ENCODE peak calls at places on chromosomes 13 and 19, in nine cellular contexts. One of them, this sample, is unnamed.

GRCh38 chr13:28718186-28718537 is 608 bp downstream of the SLC46A3 start:
- DNase-seq in HCT116: no peak
- DNase-seq in heart right ventricle: no peak
- DNase-seq in body of pancreas: peak; percentile 48
- DNase-seq in upper lobe of right lung: no peak
- DNase-seq in lung: no peak
- DNase-seq in CD8-positive, alpha-beta memory T cell: no peak
- DNase-seq in neuronal stem cell: no peak
- DNase-seq in effector memory CD4-positive, alpha-beta T cell: no peak
- DNase-seq in this sample: no peak

GRCh38 chr19:53076984-53077383 is 26.2 kb downstream of the ZNF160 start:
- DNase-seq in HCT116: no peak
- DNase-seq in heart right ventricle: peak; percentile 55
- DNase-seq in body of pancreas: peak; percentile 40
- DNase-seq in upper lobe of right lung: no peak
- DNase-seq in lung: no peak
- DNase-seq in CD8-positive, alpha-beta memory T cell: no peak
- DNase-seq in neuronal stem cell: peak; percentile 47
- DNase-seq in effector memory CD4-positive, alpha-beta T cell: no peak
- DNase-seq in this sample: no peak

GRCh38 chr13:23681253-23681652 is 111.0 kb downstream of the TNFRSF19 start:
- DNase-seq in HCT116: no peak
- DNase-seq in heart right ventricle: no peak
- DNase-seq in body of pancreas: no peak
- DNase-seq in upper lobe of right lung: no peak
- DNase-seq in lung: no peak
- DNase-seq in CD8-positive, alpha-beta memory T cell: no peak
- DNase-seq in neuronal stem cell: no peak
- DNase-seq in effector memory CD4-positive, alpha-beta T cell: no peak
- DNase-seq in this sample: no peak

GRCh38 chr19:35978271-35978670 is 16.7 kb upstream of the SDHAF1 start:
- DNase-seq in HCT116: no peak
- DNase-seq in heart right ventricle: no peak
- DNase-seq in body of pancreas: no peak
- DNase-seq in upper lobe of right lung: no peak
- DNase-seq in lung: no peak
- DNase-seq in CD8-positive, alpha-beta memory T cell: no peak
- DNase-seq in neuronal stem cell: no peak
- DNase-seq in effector memory CD4-positive, alpha-beta T cell: no peak
- DNase-seq in this sample: no peak

GRCh38 chr13:107518292-107518691 is 697.0 kb downstream of the LIG4 start:
- DNase-seq in HCT116: no peak
- DNase-seq in heart right ventricle: no peak
- DNase-seq in body of pancreas: no peak
- DNase-seq in upper lobe of right lung: no peak
- DNase-seq in lung: no peak
- DNase-seq in CD8-positive, alpha-beta memory T cell: no peak
- DNase-seq in neuronal stem cell: no peak
- DNase-seq in effector memory CD4-positive, alpha-beta T cell: no peak
- DNase-seq in this sample: no peak

GRCh38 chr13:106617561-106617960 is 49.6 kb upstream of the ARGLU1 start:
- DNase-seq in HCT116: no peak
- DNase-seq in heart right ventricle: no peak
- DNase-seq in body of pancreas: no peak
- DNase-seq in upper lobe of right lung: no peak
- DNase-seq in lung: no peak
- DNase-seq in CD8-positive, alpha-beta memory T cell: no peak
- DNase-seq in neuronal stem cell: peak; percentile 35
- DNase-seq in effector memory CD4-positive, alpha-beta T cell: no peak
- DNase-seq in this sample: no peak

GRCh38 chr13:111462944-111463343 is 142.5 kb downstream of the TEX29 start:
- DNase-seq in HCT116: no peak
- DNase-seq in heart right ventricle: no peak
- DNase-seq in body of pancreas: no peak
- DNase-seq in upper lobe of right lung: no peak
- DNase-seq in lung: no peak
- DNase-seq in CD8-positive, alpha-beta memory T cell: no peak
- DNase-seq in neuronal stem cell: no peak
- DNase-seq in effector memory CD4-positive, alpha-beta T cell: no peak
- DNase-seq in this sample: no peak

GRCh38 chr13:65854431-65854830 is 1375.7 kb downstream of the PCDH9 start:
- DNase-seq in HCT116: no peak
- DNase-seq in heart right ventricle: no peak
- DNase-seq in body of pancreas: no peak
- DNase-seq in upper lobe of right lung: no peak
- DNase-seq in lung: no peak
- DNase-seq in CD8-positive, alpha-beta memory T cell: no peak
- DNase-seq in neuronal stem cell: no peak
- DNase-seq in effector memory CD4-positive, alpha-beta T cell: no peak
- DNase-seq in this sample: no peak

GRCh38 chr13:45954861-45955595 is 97.5 kb downstream of the ZC3H13 start:
- DNase-seq in HCT116: no peak
- DNase-seq in heart right ventricle: no peak
- DNase-seq in body of pancreas: no peak
- DNase-seq in upper lobe of right lung: no peak
- DNase-seq in lung: no peak
- DNase-seq in CD8-positive, alpha-beta memory T cell: no peak
- DNase-seq in neuronal stem cell: no peak
- DNase-seq in effector memory CD4-positive, alpha-beta T cell: no peak
- DNase-seq in this sample: no peak

GRCh38 chr13:41427700-41428099 is 29.6 kb upstream of the RGCC start:
- DNase-seq in HCT116: no peak
- DNase-seq in heart right ventricle: no peak
- DNase-seq in body of pancreas: no peak
- DNase-seq in upper lobe of right lung: no peak
- DNase-seq in lung: no peak
- DNase-seq in CD8-positive, alpha-beta memory T cell: no peak
- DNase-seq in neuronal stem cell: no peak
- DNase-seq in effector memory CD4-positive, alpha-beta T cell: no peak
- DNase-seq in this sample: no peak

GRCh38 chr13:112905990-112906641 is 62.9 kb upstream of the MCF2L start:
- DNase-seq in HCT116: no peak
- DNase-seq in heart right ventricle: no peak
- DNase-seq in body of pancreas: no peak
- DNase-seq in upper lobe of right lung: no peak
- DNase-seq in lung: no peak
- DNase-seq in CD8-positive, alpha-beta memory T cell: no peak
- DNase-seq in neuronal stem cell: peak; percentile 41
- DNase-seq in effector memory CD4-positive, alpha-beta T cell: no peak
- DNase-seq in this sample: no peak

GRCh38 chr19:13846533-13847032 is 30.4 kb upstream of the NANOS3 start:
- DNase-seq in HCT116: peak; percentile 90
- DNase-seq in heart right ventricle: peak; percentile 87
- DNase-seq in body of pancreas: peak; percentile 89
- DNase-seq in upper lobe of right lung: peak; percentile 94
- DNase-seq in lung: peak; percentile 87
- DNase-seq in CD8-positive, alpha-beta memory T cell: peak; percentile 100
- DNase-seq in neuronal stem cell: no peak
- DNase-seq in effector memory CD4-positive, alpha-beta T cell: peak; percentile 98
- DNase-seq in this sample: peak; percentile 93

GRCh38 chr13:112772539-112772909 is 82.7 kb downstream of the ATP11A start:
- DNase-seq in HCT116: no peak
- DNase-seq in heart right ventricle: no peak
- DNase-seq in body of pancreas: no peak
- DNase-seq in upper lobe of right lung: no peak
- DNase-seq in lung: no peak
- DNase-seq in CD8-positive, alpha-beta memory T cell: no peak
- DNase-seq in neuronal stem cell: no peak
- DNase-seq in effector memory CD4-positive, alpha-beta T cell: no peak
- DNase-seq in this sample: no peak

GRCh38 chr13:33686772-33687480 is 131.0 kb upstream of the RFC3 start:
- DNase-seq in HCT116: no peak
- DNase-seq in heart right ventricle: no peak
- DNase-seq in body of pancreas: no peak
- DNase-seq in upper lobe of right lung: no peak
- DNase-seq in lung: no peak
- DNase-seq in CD8-positive, alpha-beta memory T cell: no peak
- DNase-seq in neuronal stem cell: no peak
- DNase-seq in effector memory CD4-positive, alpha-beta T cell: no peak
- DNase-seq in this sample: no peak

GRCh38 chr19:10863107-10863700 is 8.1 kb upstream of the CARM1 start:
- DNase-seq in HCT116: no peak
- DNase-seq in heart right ventricle: no peak
- DNase-seq in body of pancreas: peak; percentile 52
- DNase-seq in upper lobe of right lung: peak; percentile 81
- DNase-seq in lung: no peak
- DNase-seq in CD8-positive, alpha-beta memory T cell: no peak
- DNase-seq in neuronal stem cell: no peak
- DNase-seq in effector memory CD4-positive, alpha-beta T cell: no peak
- DNase-seq in this sample: no peak

GRCh38 chr19:13091400-13092161 is 11.1 kb downstream of the LYL1 start:
- DNase-seq in HCT116: no peak
- DNase-seq in heart right ventricle: peak; percentile 64
- DNase-seq in body of pancreas: peak; percentile 40
- DNase-seq in upper lobe of right lung: no peak
- DNase-seq in lung: no peak
- DNase-seq in CD8-positive, alpha-beta memory T cell: no peak
- DNase-seq in neuronal stem cell: no peak
- DNase-seq in effector memory CD4-positive, alpha-beta T cell: no peak
- DNase-seq in this sample: no peak

GRCh38 chr19:55694241-55694655 is 19.2 kb downstream of the EPN1 start:
- DNase-seq in HCT116: no peak
- DNase-seq in heart right ventricle: no peak
- DNase-seq in body of pancreas: no peak
- DNase-seq in upper lobe of right lung: no peak
- DNase-seq in lung: no peak
- DNase-seq in CD8-positive, alpha-beta memory T cell: no peak
- DNase-seq in neuronal stem cell: no peak
- DNase-seq in effector memory CD4-positive, alpha-beta T cell: no peak
- DNase-seq in this sample: no peak

DNA sequence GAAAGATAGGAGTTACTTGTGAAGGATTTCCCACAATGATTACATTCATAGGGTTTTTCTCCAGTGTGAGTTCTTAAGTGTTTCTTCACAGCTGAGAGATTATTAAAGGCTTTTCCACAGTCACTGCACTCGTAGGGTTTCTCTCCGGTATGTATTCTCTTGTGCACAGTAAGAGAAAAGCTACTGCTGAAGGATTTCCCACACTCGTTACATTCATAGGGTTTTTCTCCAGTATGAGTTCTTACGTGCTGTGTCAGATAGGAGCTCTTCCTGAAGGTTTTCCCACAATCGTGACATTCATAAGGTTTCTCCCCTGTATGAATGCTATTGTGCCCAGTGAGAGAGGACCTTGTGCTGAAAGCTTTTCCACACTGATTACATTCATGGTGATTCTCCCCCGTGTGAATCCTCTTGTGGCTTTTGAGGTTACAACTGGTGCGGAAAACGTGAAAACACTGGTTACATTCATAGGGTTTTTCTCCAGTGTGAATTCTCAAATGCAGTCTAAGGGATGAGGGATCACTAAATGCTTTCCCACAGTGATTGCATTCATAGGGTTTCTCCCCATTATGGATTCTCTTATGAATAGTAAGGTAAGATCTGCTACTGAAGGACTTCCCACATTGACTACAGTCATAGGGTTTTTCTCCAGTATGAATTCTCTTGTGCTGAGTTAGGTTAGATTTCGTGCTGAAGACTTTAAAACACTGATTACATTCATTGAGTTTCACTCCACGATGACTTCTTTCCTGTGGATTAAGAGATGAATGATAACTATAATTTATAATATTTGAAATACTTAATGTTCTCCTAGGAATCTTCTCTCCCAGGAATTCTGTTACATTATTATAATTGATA is 20.6 kb downstream of the ZNF558 start:
- DNase-seq in HCT116: no peak
- DNase-seq in heart right ventricle: no peak
- DNase-seq in body of pancreas: no peak
- DNase-seq in upper lobe of right lung: no peak
- DNase-seq in lung: no peak
- DNase-seq in CD8-positive, alpha-beta memory T cell: no peak
- DNase-seq in neuronal stem cell: no peak
- DNase-seq in effector memory CD4-positive, alpha-beta T cell: no peak
- DNase-seq in this sample: no peak
- H3K9me3 ChIP-seq in HCT116: peaks cover 49% of the 10 kb centered on the region
- H3K9me3 ChIP-seq in heart right ventricle: peaks cover 100% of the 10 kb centered on the region
- H3K9me3 ChIP-seq in body of pancreas: peaks cover 10% of the 10 kb centered on the region
- H3K9me3 ChIP-seq in upper lobe of right lung: peaks cover 94% of the 10 kb centered on the region
- H3K9me3 ChIP-seq in lung: peaks cover 47% of the 10 kb centered on the region
- H3K9me3 ChIP-seq in CD8-positive, alpha-beta memory T cell: peaks cover 75% of the 10 kb centered on the region
- H3K9me3 ChIP-seq in neuronal stem cell: peaks cover 97% of the 10 kb centered on the region
- H3K9me3 ChIP-seq in effector memory CD4-positive, alpha-beta T cell: peaks cover 65% of the 10 kb centered on the region
- H3K9me3 ChIP-seq in this sample: peaks cover 58% of the 10 kb centered on the region

GRCh38 chr19:57870225-57870624 is 18.6 kb downstream of the ZNF814 start:
- DNase-seq in HCT116: no peak
- DNase-seq in heart right ventricle: no peak
- DNase-seq in body of pancreas: no peak
- DNase-seq in upper lobe of right lung: no peak
- DNase-seq in lung: no peak
- DNase-seq in CD8-positive, alpha-beta memory T cell: no peak
- DNase-seq in neuronal stem cell: no peak
- DNase-seq in effector memory CD4-positive, alpha-beta T cell: no peak
- DNase-seq in this sample: no peak
- H3K9me3 ChIP-seq in HCT116: peaks cover 26% of the 10 kb centered on the region
- H3K9me3 ChIP-seq in heart right ventricle: peaks cover 98% of the 10 kb centered on the region
- H3K9me3 ChIP-seq in body of pancreas: peaks cover 3% of the 10 kb centered on the region
- H3K9me3 ChIP-seq in upper lobe of right lung: peaks cover 56% of the 10 kb centered on the region
- H3K9me3 ChIP-seq in lung: peaks cover 50% of the 10 kb centered on the region
- H3K9me3 ChIP-seq in CD8-positive, alpha-beta memory T cell: peaks cover 54% of the 10 kb centered on the region
- H3K9me3 ChIP-seq in neuronal stem cell: peaks cover 66% of the 10 kb centered on the region
- H3K9me3 ChIP-seq in effector memory CD4-positive, alpha-beta T cell: peaks cover 58% of the 10 kb centered on the region
- H3K9me3 ChIP-seq in this sample: peaks cover 51% of the 10 kb centered on the region

GRCh38 chr19:22533761-22534160 is 100.4 kb upstream of the ZNF492 start:
- DNase-seq in HCT116: no peak
- DNase-seq in heart right ventricle: no peak
- DNase-seq in body of pancreas: no peak
- DNase-seq in upper lobe of right lung: no peak
- DNase-seq in lung: no peak
- DNase-seq in CD8-positive, alpha-beta memory T cell: no peak
- DNase-seq in neuronal stem cell: no peak
- DNase-seq in effector memory CD4-positive, alpha-beta T cell: no peak
- DNase-seq in this sample: no peak
- H3K9me3 ChIP-seq in HCT116: peaks cover 21% of the 10 kb centered on the region
- H3K9me3 ChIP-seq in heart right ventricle: peaks cover 8% of the 10 kb centered on the region
- H3K9me3 ChIP-seq in body of pancreas: no peaks in the 10 kb centered on the region
- H3K9me3 ChIP-seq in upper lobe of right lung: peaks cover 10% of the 10 kb centered on the region
- H3K9me3 ChIP-seq in lung: peaks cover 13% of the 10 kb centered on the region
- H3K9me3 ChIP-seq in CD8-positive, alpha-beta memory T cell: no peaks in the 10 kb centered on the region
- H3K9me3 ChIP-seq in neuronal stem cell: no peaks in the 10 kb centered on the region
- H3K9me3 ChIP-seq in effector memory CD4-positive, alpha-beta T cell: no peaks in the 10 kb centered on the region
- H3K9me3 ChIP-seq in this sample: no peaks in the 10 kb centered on the region

DNA sequence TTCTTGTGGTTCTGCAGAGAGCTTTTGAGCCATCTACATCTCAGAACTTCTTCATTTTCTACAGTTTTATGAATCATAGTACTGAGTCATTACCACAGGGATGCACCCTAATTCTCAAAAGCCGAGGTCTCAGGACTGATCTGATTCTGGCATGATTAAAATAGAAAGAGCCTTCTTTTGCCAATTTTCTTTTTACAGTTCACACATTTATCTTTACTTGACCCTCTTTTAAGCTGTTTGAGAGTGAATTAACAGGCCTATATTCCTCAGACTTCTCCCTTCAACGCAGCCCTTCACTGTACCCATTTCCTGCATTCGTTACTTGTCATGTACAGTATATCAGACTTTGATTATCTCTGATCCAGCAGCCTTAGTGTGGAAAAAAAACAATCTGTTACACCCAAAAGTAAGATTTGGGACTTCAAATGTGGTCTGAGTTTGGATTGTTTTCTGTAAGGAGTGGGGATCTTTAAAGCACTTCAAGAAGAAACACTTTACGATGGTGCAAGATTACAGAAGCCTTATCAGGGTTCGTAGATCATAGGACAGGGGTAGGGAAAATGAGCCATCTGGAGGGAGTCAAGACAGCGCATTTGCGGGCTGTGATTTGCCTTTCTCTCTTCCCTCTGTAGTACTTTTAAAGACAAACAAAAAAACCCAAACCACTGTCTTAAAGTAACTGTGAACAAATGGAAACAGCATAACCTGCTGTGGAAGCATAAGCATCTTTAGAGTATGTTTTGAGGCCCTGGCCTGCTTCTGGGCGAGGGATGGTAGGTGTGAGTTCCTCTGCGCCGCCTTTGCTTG is 15.3 kb upstream of the GPR183 start:
- DNase-seq in HCT116: no peak
- DNase-seq in heart right ventricle: no peak
- DNase-seq in body of pancreas: no peak
- DNase-seq in upper lobe of right lung: no peak
- DNase-seq in lung: no peak
- DNase-seq in CD8-positive, alpha-beta memory T cell: peak; percentile 61
- DNase-seq in neuronal stem cell: no peak
- DNase-seq in effector memory CD4-positive, alpha-beta T cell: peak; percentile 26
- DNase-seq in this sample: no peak
- H3K9me3 ChIP-seq in HCT116: no peaks in the 10 kb centered on the region
- H3K9me3 ChIP-seq in heart right ventricle: no peaks in the 10 kb centered on the region
- H3K9me3 ChIP-seq in body of pancreas: no peaks in the 10 kb centered on the region
- H3K9me3 ChIP-seq in upper lobe of right lung: no peaks in the 10 kb centered on the region
- H3K9me3 ChIP-seq in lung: no peaks in the 10 kb centered on the region
- H3K9me3 ChIP-seq in CD8-positive, alpha-beta memory T cell: no peaks in the 10 kb centered on the region
- H3K9me3 ChIP-seq in neuronal stem cell: no peaks in the 10 kb centered on the region
- H3K9me3 ChIP-seq in effector memory CD4-positive, alpha-beta T cell: no peaks in the 10 kb centered on the region
- H3K9me3 ChIP-seq in this sample: no peaks in the 10 kb centered on the region

This sample was measured in T-helper 17 cell.